ENCODE peak calls at places on chromosomes 2 and 18, in eight cellular contexts. J is CD4-positive, alpha-beta T cell; P is transverse colon; I is MCF 10A; Z is H9; K is neural crest cell; O is astrocyte of the spinal cord; W is omental fat pad. T is an unnamed sample.
A peak's percentile ranks its signal among the peaks of the same experiment; 100 is the strongest.

GRCh38 chr2:69171070-69171811 is 158.3 kb downstream of the ANTXR1 start:
- DNase-seq in J (no peak), P (no peak), I (no peak), Z (no peak), K (no peak), O (no peak), W (no peak), T (no peak)

GRCh38 chr2:101429453-101429852 is 42.1 kb upstream of the CREG2 start:
- DNase-seq in J (no peak), P (no peak), I (no peak), Z (no peak), K (no peak), O (no peak), W (no peak), T (no peak)

GRCh38 chr2:119468154-119468955 is 36.7 kb downstream of the TMEM37 start:
- DNase-seq in J (no peak), P (no peak), I (peak; percentile 18), Z (no peak), K (no peak), O (peak; percentile 43), W (no peak), T (no peak)

GRCh38 chr18:54127759-54128378 is 96.6 kb downstream of the MBD2 start:
- DNase-seq in J (no peak), P (no peak), I (peak; percentile 67), Z (peak; percentile 68), K (peak; percentile 48), O (peak; percentile 65), W (no peak), T (no peak)

GRCh38 chr2:58899692-58900091 is 658.6 kb upstream of the FANCL start:
- DNase-seq in J (no peak), P (no peak), I (peak; percentile 34), Z (no peak), K (no peak), O (peak; percentile 58), W (no peak), T (no peak)

GRCh38 chr2:28521663-28522062 is 25.8 kb downstream of the PLB1 start:
- DNase-seq in J (no peak), P (no peak), I (no peak), Z (no peak), K (no peak), O (no peak), W (no peak), T (no peak)

GRCh38 chr18:61639886-61640285 is 252.9 kb downstream of the RNF152 start:
- DNase-seq in J (no peak), P (no peak), I (no peak), Z (no peak), K (no peak), O (no peak), W (no peak), T (no peak)

GRCh38 chr2:20567159-20567925 is 83.6 kb downstream of the HS1BP3 start:
- DNase-seq in J (no peak), P (no peak), I (no peak), Z (peak; percentile 82), K (peak; percentile 63), O (no peak), W (no peak), T (no peak)

GRCh38 chr2:241729868-241730267 is 4.6 kb upstream of the D2HGDH start:
- DNase-seq in J (no peak), P (no peak), I (no peak), Z (no peak), K (no peak), O (no peak), W (no peak), T (no peak)

GRCh38 chr2:235747868-235748144 is 254.0 kb downstream of the AGAP1 start:
- DNase-seq in J (no peak), P (peak; percentile 47), I (peak; percentile 95), Z (no peak), K (no peak), O (no peak), W (no peak), T (no peak)

GRCh38 chr2:229235136-229235914 is 35.8 kb downstream of the PID1 start:
- DNase-seq in J (no peak), P (no peak), I (peak; percentile 15), Z (peak; percentile 48), K (no peak), O (peak; percentile 42), W (no peak), T (no peak)

GRCh38 chr2:211216221-211216620 is 659.8 kb downstream of the CPS1 start:
- DNase-seq in J (no peak), P (no peak), I (peak; percentile 37), Z (no peak), K (no peak), O (peak; percentile 6), W (no peak), T (no peak)
- TF ChIP-seq CTCF in J (no peak), P (no peak), I (no peak), Z (peak; percentile 71), K (peak; percentile 54), O (peak; percentile 6), W (no peak), T (no peak)

GRCh38 chr2:74250189-74250631 is 51.8 kb downstream of the MTHFD2 start:
- DNase-seq in J (peak; percentile 62), P (peak; percentile 53), I (peak; percentile 49), Z (peak; percentile 59), K (peak; percentile 43), O (peak; percentile 33), W (no peak), T (no peak)
- TF ChIP-seq CTCF in J (peak; percentile 84), P (peak; percentile 80), I (peak; percentile 70), Z (peak; percentile 91), K (peak; percentile 87), O (peak; percentile 84), W (no peak), T (peak; percentile 73)

GRCh38 chr2:233353769-233354499 is at the start of gene DGKD:
- DNase-seq in J (peak; percentile 80), P (peak; percentile 73), I (peak; percentile 45), Z (peak; percentile 71), K (peak; percentile 62), O (peak; percentile 42), W (no peak), T (peak; percentile 32)
- TF ChIP-seq CTCF in J (no peak), P (peak; percentile 29), I (peak; percentile 24), Z (peak; percentile 39), K (no peak), O (peak; percentile 24), W (no peak), T (peak; percentile 84)

GRCh38 chr18:68676913-68677312 is 38.0 kb downstream of the TMX3 start:
- DNase-seq in J (no peak), P (no peak), I (no peak), Z (no peak), K (no peak), O (no peak), W (no peak), T (no peak)
- TF ChIP-seq CTCF in J (no peak), P (no peak), I (no peak), Z (peak; percentile 26), K (no peak), O (peak; percentile 18), W (no peak), T (no peak)

GRCh38 chr2:149490296-149490695 is 97.3 kb downstream of the MMADHC start:
- DNase-seq in J (no peak), P (no peak), I (peak; percentile 12), Z (no peak), K (no peak), O (peak; percentile 12), W (no peak), T (no peak)
- TF ChIP-seq CTCF in J (no peak), P (no peak), I (no peak), Z (no peak), K (no peak), O (peak; percentile 6), W (no peak), T (no peak)

GRCh38 chr2:181891966-181892794 is 650 bp downstream of the ITPRID2 start:
- DNase-seq in J (peak; percentile 62), P (peak; percentile 71), I (peak; percentile 71), Z (peak; percentile 74), K (peak; percentile 65), O (peak; percentile 80), W (peak; percentile 26), T (peak; percentile 24)
- TF ChIP-seq CTCF in J (peak; percentile 44), P (no peak), I (no peak), Z (peak; percentile 25), K (peak; percentile 50), O (peak; percentile 11), W (no peak), T (peak; percentile 21)

DNA sequence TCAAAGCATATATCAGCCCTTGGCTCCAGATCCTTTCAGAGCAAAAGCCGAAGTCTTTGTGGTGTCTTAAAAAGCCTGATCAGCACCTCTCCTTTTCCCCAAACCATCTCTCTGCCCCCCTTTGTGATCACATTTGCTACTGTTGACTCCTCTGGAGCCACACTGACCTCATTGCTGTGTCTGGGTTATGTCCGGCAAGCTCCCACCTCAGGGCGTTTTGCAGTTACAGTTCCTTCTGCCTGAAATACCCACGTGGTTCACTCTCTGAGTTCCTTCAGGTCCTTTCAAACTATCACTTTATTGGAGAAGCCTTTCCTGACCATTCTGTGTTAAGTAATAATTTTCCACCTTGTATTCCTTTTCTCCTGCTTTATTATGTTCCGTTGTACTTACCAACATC is 11.8 kb downstream of the C2orf69 start:
- DNase-seq in J (no peak), P (no peak), I (no peak), Z (no peak), K (no peak), O (no peak), W (no peak), T (no peak)
- TF ChIP-seq CTCF in J (no peak), P (no peak), I (no peak), Z (no peak), K (no peak), O (no peak), W (no peak), T (no peak)

GRCh38 chr2:177983183-177983788 is 89.3 kb downstream of the PDE11A start:
- DNase-seq in J (no peak), P (peak; percentile 16), I (peak; percentile 76), Z (peak; percentile 38), K (peak; percentile 10), O (peak; percentile 66), W (no peak), T (peak; percentile 7)
- TF ChIP-seq CTCF in J (peak; percentile 52), P (peak; percentile 58), I (peak; percentile 65), Z (peak; percentile 91), K (peak; percentile 91), O (peak; percentile 94), W (no peak), T (peak; percentile 53)

T was measured in tibial nerve.